ENCODE peak calls at places on chromosomes 2 and 18, in ten cellular contexts. U, E, J, Z, A, P, S, H, D and L are unnamed samples.

GRCh38 chr18:24009246-24009645 is 5.3 kb upstream of the TTC39C start:
- DNase-seq in U (no peak), E (no peak), J (no peak), Z (no peak), A (no peak), P (no peak), S (no peak), H (no peak), D (no peak), L (no peak)

GRCh38 chr2:143132360-143132759 is 3.1 kb downstream of the ARHGAP15 start:
- DNase-seq in U (no peak), E (no peak), J (no peak), Z (no peak), A (no peak), P (no peak), S (no peak), H (no peak), D (no peak), L (no peak)

GRCh38 chr2:75465317-75465998 is 95.3 kb downstream of the EVA1A start:
- DNase-seq in U (no peak), E (no peak), J (peak; percentile 12), Z (peak; percentile 55), A (no peak), P (no peak), S (no peak), H (peak; percentile 60), D (no peak), L (no peak)

GRCh38 chr2:224085246-224085645 is 46.2 kb upstream of the SERPINE2 start:
- DNase-seq in U (no peak), E (no peak), J (no peak), Z (peak; percentile 81), A (no peak), P (no peak), S (no peak), H (peak; percentile 52), D (no peak), L (no peak)

GRCh38 chr18:22667616-22668422 is 250.1 kb upstream of the CTAGE1 start:
- DNase-seq in U (no peak), E (no peak), J (no peak), Z (peak; percentile 96), A (no peak), P (no peak), S (no peak), H (peak; percentile 84), D (no peak), L (no peak)

GRCh38 chr2:90077948-90078347 is 1386.5 kb downstream of the RPIA start:
- DNase-seq in U (no peak), E (no peak), J (no peak), Z (no peak), A (no peak), P (no peak), S (no peak), H (no peak), D (no peak), L (no peak)

GRCh38 chr2:44324971-44325426 is 36.3 kb downstream of the PREPL start:
- DNase-seq in U (no peak), E (no peak), J (no peak), Z (peak; percentile 36), A (no peak), P (no peak), S (no peak), H (peak; percentile 73), D (no peak), L (no peak)

GRCh38 chr18:62510744-62511143 is 12.1 kb upstream of the ZCCHC2 start:
- DNase-seq in U (no peak), E (no peak), J (no peak), Z (no peak), A (no peak), P (no peak), S (no peak), H (no peak), D (no peak), L (no peak)

GRCh38 chr2:81266106-81266505 is 961.6 kb upstream of the LRRTM1 start:
- DNase-seq in U (no peak), E (no peak), J (no peak), Z (no peak), A (no peak), P (no peak), S (no peak), H (peak; percentile 1), D (no peak), L (no peak)

GRCh38 chr2:133400411-133400810 is 167.9 kb downstream of the NCKAP5 start:
- DNase-seq in U (no peak), E (no peak), J (no peak), Z (no peak), A (no peak), P (no peak), S (no peak), H (no peak), D (no peak), L (no peak)

GRCh38 chr2:12930382-12930781 is 213.6 kb downstream of the TRIB2 start:
- DNase-seq in U (no peak), E (no peak), J (no peak), Z (peak; percentile 78), A (no peak), P (no peak), S (no peak), H (no peak), D (no peak), L (no peak)

GRCh38 chr2:132963161-132963560 is 293.2 kb upstream of the LYPD1 start:
- DNase-seq in U (no peak), E (no peak), J (no peak), Z (no peak), A (no peak), P (no peak), S (no peak), H (no peak), D (no peak), L (no peak)

GRCh38 chr2:217086038-217086522 is 226.2 kb upstream of the TNP1 start:
- DNase-seq in U (no peak), E (no peak), J (no peak), Z (peak; percentile 90), A (no peak), P (no peak), S (no peak), H (no peak), D (no peak), L (no peak)

GRCh38 chr2:19807346-19807745 is 94.4 kb downstream of the TTC32 start:
- DNase-seq in U (no peak), E (no peak), J (no peak), Z (no peak), A (no peak), P (no peak), S (peak; percentile 32), H (no peak), D (no peak), L (no peak)

GRCh38 chr2:176388886-176389285 is 119.6 kb downstream of the MTX2 start:
- DNase-seq in U (no peak), E (no peak), J (no peak), Z (no peak), A (no peak), P (no peak), S (no peak), H (no peak), D (no peak), L (no peak)

GRCh38 chr2:18719978-18720775 is 130.8 kb upstream of the NT5C1B start:
- DNase-seq in U (no peak), E (no peak), J (no peak), Z (peak; percentile 97), A (no peak), P (no peak), S (no peak), H (peak; percentile 80), D (no peak), L (no peak)

GRCh38 chr2:120372816-120373215 is 26.9 kb downstream of the INHBB start:
- DNase-seq in U (no peak), E (no peak), J (no peak), Z (no peak), A (no peak), P (no peak), S (no peak), H (no peak), D (no peak), L (no peak)